ENCODE peak calls at places on chromosomes 11 and 22, in six cellular contexts. One of them, this sample, is unnamed.
A peak's percentile ranks its signal among the peaks of the same experiment; 100 is the strongest.

GRCh38 chr22:19292262-19293230 is 1.0 kb upstream of the CLTCL1 start:
- DNase-seq in thoracic aorta: no peak
- DNase-seq in right lobe of liver: peak; percentile 52
- DNase-seq in neuronal stem cell: no peak
- DNase-seq in GM23338: no peak
- DNase-seq in psoas muscle: peak; percentile 93
- DNase-seq in this sample: no peak

GRCh38 chr11:131481317-131481716 is 110.9 kb downstream of the NTM start:
- DNase-seq in thoracic aorta: no peak
- DNase-seq in psoas muscle: no peak
- DNase-seq in right lobe of liver: no peak
- DNase-seq in neuronal stem cell: no peak
- DNase-seq in GM23338: no peak
- DNase-seq in this sample: no peak

GRCh38 chr22:46986788-46987187 is 224.3 kb downstream of the TBC1D22A start:
- DNase-seq in neuronal stem cell: no peak
- DNase-seq in right lobe of liver: no peak
- DNase-seq in thoracic aorta: no peak
- DNase-seq in psoas muscle: no peak
- DNase-seq in GM23338: no peak
- DNase-seq in this sample: no peak

GRCh38 chr11:119585038-119585666 is 143.8 kb downstream of the NECTIN1 start:
- DNase-seq in thoracic aorta: no peak
- DNase-seq in GM23338: peak; percentile 65
- DNase-seq in neuronal stem cell: peak; percentile 9
- DNase-seq in right lobe of liver: peak; percentile 44
- DNase-seq in psoas muscle: no peak
- DNase-seq in this sample: peak; percentile 26

GRCh38 chr11:116148645-116149044 is 624.1 kb downstream of the BUD13 start:
- DNase-seq in right lobe of liver: no peak
- DNase-seq in neuronal stem cell: no peak
- DNase-seq in thoracic aorta: no peak
- DNase-seq in GM23338: no peak
- DNase-seq in psoas muscle: no peak
- DNase-seq in this sample: no peak

GRCh38 chr11:12122083-12122482 is 11.7 kb downstream of the MICAL2 start:
- DNase-seq in GM23338: peak; percentile 82
- DNase-seq in neuronal stem cell: no peak
- DNase-seq in thoracic aorta: no peak
- DNase-seq in right lobe of liver: no peak
- DNase-seq in psoas muscle: no peak
- DNase-seq in this sample: no peak

GRCh38 chr11:134544095-134544815 is 132.2 kb upstream of the B3GAT1 start:
- DNase-seq in GM23338: no peak
- DNase-seq in neuronal stem cell: no peak
- DNase-seq in thoracic aorta: no peak
- DNase-seq in psoas muscle: no peak
- DNase-seq in right lobe of liver: peak; percentile 13
- DNase-seq in this sample: no peak

GRCh38 chr11:59292611-59293010 is 66.1 kb upstream of the OR5AN1 start:
- DNase-seq in psoas muscle: no peak
- DNase-seq in GM23338: no peak
- DNase-seq in thoracic aorta: no peak
- DNase-seq in right lobe of liver: no peak
- DNase-seq in neuronal stem cell: no peak
- DNase-seq in this sample: no peak

GRCh38 chr11:119012629-119013170 is 5.4 kb downstream of the RPS25 start:
- DNase-seq in GM23338: no peak
- DNase-seq in psoas muscle: no peak
- DNase-seq in right lobe of liver: no peak
- DNase-seq in neuronal stem cell: no peak
- DNase-seq in thoracic aorta: no peak
- DNase-seq in this sample: no peak

GRCh38 chr11:70500076-70500847 is 101.9 kb downstream of the CTTN start:
- DNase-seq in neuronal stem cell: no peak
- DNase-seq in psoas muscle: peak; percentile 38
- DNase-seq in right lobe of liver: no peak
- DNase-seq in GM23338: no peak
- DNase-seq in thoracic aorta: no peak
- DNase-seq in this sample: no peak

GRCh38 chr22:36644333-36644757 is 59.2 kb downstream of the CACNG2 start:
- DNase-seq in thoracic aorta: no peak
- DNase-seq in neuronal stem cell: peak; percentile 82
- DNase-seq in right lobe of liver: no peak
- DNase-seq in GM23338: peak; percentile 93
- DNase-seq in psoas muscle: no peak
- DNase-seq in this sample: peak; percentile 84

GRCh38 chr11:45371251-45371749 is 85.2 kb upstream of the SYT13 start:
- DNase-seq in thoracic aorta: no peak
- DNase-seq in neuronal stem cell: peak; percentile 81
- DNase-seq in right lobe of liver: peak; percentile 76
- DNase-seq in GM23338: peak; percentile 96
- DNase-seq in psoas muscle: peak; percentile 68
- DNase-seq in this sample: peak; percentile 78

GRCh38 chr22:40237788-40238424 is 60.2 kb downstream of the TNRC6B start:
- DNase-seq in neuronal stem cell: no peak
- DNase-seq in psoas muscle: no peak
- DNase-seq in thoracic aorta: no peak
- DNase-seq in GM23338: no peak
- DNase-seq in right lobe of liver: no peak
- DNase-seq in this sample: no peak

GRCh38 chr11:42066113-42066512 is 606.7 kb upstream of the LRRC4C start:
- DNase-seq in neuronal stem cell: no peak
- DNase-seq in right lobe of liver: no peak
- DNase-seq in GM23338: no peak
- DNase-seq in thoracic aorta: no peak
- DNase-seq in psoas muscle: peak; percentile 64
- DNase-seq in this sample: no peak

GRCh38 chr22:31346255-31346732 is at the start of gene PATZ1:
- DNase-seq in thoracic aorta: no peak
- DNase-seq in psoas muscle: peak; percentile 86
- DNase-seq in neuronal stem cell: peak; percentile 69
- DNase-seq in GM23338: peak; percentile 77
- DNase-seq in right lobe of liver: peak; percentile 79
- DNase-seq in this sample: peak; percentile 87

GRCh38 chr11:125871391-125872137 is 15.9 kb upstream of the HYLS1 start:
- DNase-seq in neuronal stem cell: no peak
- DNase-seq in thoracic aorta: no peak
- DNase-seq in GM23338: peak; percentile 86
- DNase-seq in psoas muscle: no peak
- DNase-seq in right lobe of liver: no peak
- DNase-seq in this sample: peak; percentile 71

GRCh38 chr11:1853376-1854131 is 670 bp downstream of the LSP1 start:
- DNase-seq in GM23338: no peak
- DNase-seq in neuronal stem cell: no peak
- DNase-seq in psoas muscle: no peak
- DNase-seq in thoracic aorta: no peak
- DNase-seq in right lobe of liver: no peak
- DNase-seq in this sample: no peak
- H3K4me1 ChIP-seq in GM23338: no peaks in the 10 kb centered on the region
- H3K4me1 ChIP-seq in neuronal stem cell: peaks cover under 1% of the 10 kb centered on the region
- H3K4me1 ChIP-seq in psoas muscle: peaks cover 12% of the 10 kb centered on the region
- H3K4me1 ChIP-seq in thoracic aorta: no peaks in the 10 kb centered on the region
- H3K4me1 ChIP-seq in right lobe of liver: no peaks in the 10 kb centered on the region
- H3K4me1 ChIP-seq in this sample: no peaks in the 10 kb centered on the region

GRCh38 chr11:16296243-16296642 is 60.1 kb downstream of the SOX6 start:
- DNase-seq in GM23338: no peak
- DNase-seq in psoas muscle: no peak
- DNase-seq in right lobe of liver: no peak
- DNase-seq in neuronal stem cell: no peak
- DNase-seq in thoracic aorta: no peak
- DNase-seq in this sample: no peak
- H3K4me1 ChIP-seq in GM23338: peaks cover 7% of the 10 kb centered on the region
- H3K4me1 ChIP-seq in psoas muscle: peaks cover 76% of the 10 kb centered on the region
- H3K4me1 ChIP-seq in right lobe of liver: no peaks in the 10 kb centered on the region
- H3K4me1 ChIP-seq in neuronal stem cell: peaks cover 5% of the 10 kb centered on the region
- H3K4me1 ChIP-seq in thoracic aorta: no peaks in the 10 kb centered on the region
- H3K4me1 ChIP-seq in this sample: peaks cover 48% of the 10 kb centered on the region

GRCh38 chr22:50262460-50262911 is 1.0 kb upstream of the MAPK12 start:
- DNase-seq in psoas muscle: peak; percentile 83
- DNase-seq in neuronal stem cell: no peak
- DNase-seq in right lobe of liver: no peak
- DNase-seq in GM23338: no peak
- DNase-seq in thoracic aorta: no peak
- DNase-seq in this sample: no peak

GRCh38 chr22:50264946-50265669 is 3.6 kb upstream of the MAPK12 start:
- DNase-seq in right lobe of liver: no peak
- DNase-seq in neuronal stem cell: no peak
- DNase-seq in thoracic aorta: no peak
- DNase-seq in GM23338: no peak
- DNase-seq in psoas muscle: no peak
- DNase-seq in this sample: no peak

GRCh38 chr22:50261615-50262459 is at the start of gene MAPK12:
- DNase-seq in right lobe of liver: no peak
- DNase-seq in thoracic aorta: no peak
- DNase-seq in psoas muscle: peak; percentile 85
- DNase-seq in neuronal stem cell: peak; percentile 71
- DNase-seq in GM23338: peak; percentile 79
- DNase-seq in this sample: peak; percentile 68

GRCh38 chr22:50262973-50263617 is 1.6 kb upstream of the MAPK12 start:
- DNase-seq in thoracic aorta: no peak
- DNase-seq in neuronal stem cell: no peak
- DNase-seq in psoas muscle: no peak
- DNase-seq in right lobe of liver: no peak
- DNase-seq in GM23338: no peak
- DNase-seq in this sample: no peak

DNA sequence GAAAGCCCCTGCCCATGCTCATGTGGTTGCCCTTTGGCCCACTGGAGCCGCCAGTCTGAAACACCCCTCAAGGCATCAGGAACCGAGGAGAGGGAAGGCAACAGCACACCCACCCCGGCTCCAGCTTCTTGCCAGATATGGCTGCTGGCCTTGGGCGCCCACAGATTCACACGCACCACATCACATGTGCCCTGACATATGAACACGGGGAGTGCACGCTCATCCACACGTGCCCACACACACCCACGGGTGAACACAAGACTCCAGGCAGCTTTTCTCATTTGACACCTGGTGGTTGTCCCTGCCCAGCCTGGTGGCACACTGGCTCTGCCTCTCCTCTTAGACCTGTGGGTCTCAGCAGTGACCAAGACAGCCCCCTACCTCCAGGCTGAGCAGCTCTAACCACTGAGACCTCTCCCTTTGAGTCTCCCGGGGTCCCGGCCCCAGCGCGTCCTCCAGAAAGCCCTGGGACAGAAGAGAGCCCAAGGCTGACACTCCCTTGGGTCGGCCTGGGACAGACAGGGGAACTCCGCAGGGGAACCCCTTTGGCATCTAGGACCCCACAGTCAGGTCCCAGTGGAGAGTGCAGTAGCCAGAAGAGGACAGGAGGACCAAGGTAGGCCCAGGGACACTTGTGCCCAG is 2.7 kb upstream of the MAPK12 start:
- DNase-seq in neuronal stem cell: no peak
- DNase-seq in thoracic aorta: no peak
- DNase-seq in psoas muscle: no peak
- DNase-seq in GM23338: no peak
- DNase-seq in right lobe of liver: no peak
- DNase-seq in this sample: no peak
- H3K4me1 ChIP-seq in neuronal stem cell: peaks cover 20% of the 10 kb centered on the region
- H3K4me1 ChIP-seq in thoracic aorta: peaks cover 33% of the 10 kb centered on the region
- H3K4me1 ChIP-seq in psoas muscle: peaks cover 34% of the 10 kb centered on the region
- H3K4me1 ChIP-seq in GM23338: peaks cover 8% of the 10 kb centered on the region
- H3K4me1 ChIP-seq in right lobe of liver: peaks cover 27% of the 10 kb centered on the region
- H3K4me1 ChIP-seq in this sample: no peaks in the 10 kb centered on the region

GRCh38 chr11:64341429-64341828 is 1.4 kb downstream of the CCDC88B start:
- DNase-seq in right lobe of liver: no peak
- DNase-seq in neuronal stem cell: no peak
- DNase-seq in thoracic aorta: no peak
- DNase-seq in GM23338: no peak
- DNase-seq in psoas muscle: no peak
- DNase-seq in this sample: no peak

GRCh38 chr11:64337538-64338249 is 2.3 kb upstream of the CCDC88B start:
- DNase-seq in thoracic aorta: no peak
- DNase-seq in GM23338: no peak
- DNase-seq in neuronal stem cell: no peak
- DNase-seq in psoas muscle: no peak
- DNase-seq in right lobe of liver: no peak
- DNase-seq in this sample: no peak

GRCh38 chr11:64339319-64339718 is 685 bp upstream of the CCDC88B start:
- DNase-seq in neuronal stem cell: no peak
- DNase-seq in psoas muscle: no peak
- DNase-seq in GM23338: no peak
- DNase-seq in thoracic aorta: no peak
- DNase-seq in right lobe of liver: no peak
- DNase-seq in this sample: no peak

GRCh38 chr11:64340671-64341335 is 799 bp downstream of the CCDC88B start:
- DNase-seq in GM23338: peak; percentile 90
- DNase-seq in psoas muscle: peak; percentile 70
- DNase-seq in thoracic aorta: no peak
- DNase-seq in neuronal stem cell: peak; percentile 62
- DNase-seq in right lobe of liver: peak; percentile 68
- DNase-seq in this sample: no peak

GRCh38 chr11:64339754-64340408 is at the start of gene CCDC88B:
- DNase-seq in GM23338: no peak
- DNase-seq in right lobe of liver: peak; percentile 70
- DNase-seq in neuronal stem cell: no peak
- DNase-seq in thoracic aorta: no peak
- DNase-seq in psoas muscle: peak; percentile 77
- DNase-seq in this sample: no peak
- H3K4me1 ChIP-seq in GM23338: peaks cover 11% of the 10 kb centered on the region
- H3K4me1 ChIP-seq in right lobe of liver: peaks cover 11% of the 10 kb centered on the region
- H3K4me1 ChIP-seq in neuronal stem cell: peaks cover 17% of the 10 kb centered on the region
- H3K4me1 ChIP-seq in thoracic aorta: peaks cover 12% of the 10 kb centered on the region
- H3K4me1 ChIP-seq in psoas muscle: peaks cover 5% of the 10 kb centered on the region
- H3K4me1 ChIP-seq in this sample: no peaks in the 10 kb centered on the region

GRCh38 chr22:49906071-49906798 is 12.0 kb downstream of the ALG12 start:
- DNase-seq in thoracic aorta: no peak
- DNase-seq in GM23338: no peak
- DNase-seq in psoas muscle: peak; percentile 37
- DNase-seq in right lobe of liver: no peak
- DNase-seq in neuronal stem cell: no peak
- DNase-seq in this sample: no peak

GRCh38 chr22:49906799-49907290 is 11.4 kb downstream of the ALG12 start:
- DNase-seq in GM23338: no peak
- DNase-seq in right lobe of liver: no peak
- DNase-seq in neuronal stem cell: no peak
- DNase-seq in thoracic aorta: no peak
- DNase-seq in psoas muscle: peak; percentile 35
- DNase-seq in this sample: no peak

GRCh38 chr22:49903322-49904039 is 14.8 kb downstream of the ALG12 start:
- DNase-seq in neuronal stem cell: no peak
- DNase-seq in thoracic aorta: no peak
- DNase-seq in right lobe of liver: no peak
- DNase-seq in psoas muscle: peak; percentile 42
- DNase-seq in GM23338: no peak
- DNase-seq in this sample: no peak

GRCh38 chr22:49904040-49904369 is 14.2 kb downstream of the ALG12 start:
- DNase-seq in thoracic aorta: no peak
- DNase-seq in GM23338: no peak
- DNase-seq in neuronal stem cell: no peak
- DNase-seq in right lobe of liver: no peak
- DNase-seq in psoas muscle: peak; percentile 27
- DNase-seq in this sample: no peak

DNA sequence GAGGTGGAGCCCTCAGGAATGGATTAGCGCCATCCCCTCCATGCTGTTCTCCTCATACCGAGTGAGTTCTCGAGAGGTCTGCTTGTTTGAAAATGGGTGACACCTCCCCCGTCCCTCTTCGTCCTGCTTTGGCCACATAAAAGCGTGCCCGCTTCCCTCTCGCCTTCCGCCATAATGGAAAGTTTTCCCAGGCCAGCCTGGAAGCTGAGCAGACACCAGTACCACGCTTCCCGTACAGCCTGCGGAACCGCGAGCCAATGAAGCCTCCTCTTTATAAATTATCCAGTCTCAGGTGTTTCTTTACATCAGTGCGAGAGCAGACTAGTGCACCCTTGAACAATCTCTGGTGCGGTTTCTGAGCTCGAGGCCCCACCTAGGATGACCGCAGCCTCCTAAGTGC is 12.8 kb downstream of the ALG12 start:
- DNase-seq in right lobe of liver: no peak
- DNase-seq in GM23338: no peak
- DNase-seq in thoracic aorta: no peak
- DNase-seq in psoas muscle: peak; percentile 15
- DNase-seq in neuronal stem cell: no peak
- DNase-seq in this sample: no peak
- H3K4me1 ChIP-seq in right lobe of liver: no peaks in the 10 kb centered on the region
- H3K4me1 ChIP-seq in GM23338: no peaks in the 10 kb centered on the region
- H3K4me1 ChIP-seq in thoracic aorta: no peaks in the 10 kb centered on the region
- H3K4me1 ChIP-seq in psoas muscle: no peaks in the 10 kb centered on the region
- H3K4me1 ChIP-seq in neuronal stem cell: peaks cover 5% of the 10 kb centered on the region
- H3K4me1 ChIP-seq in this sample: no peaks in the 10 kb centered on the region